ENCODE peak calls at places on chromosomes 3 and 15, in ten cellular contexts. W is kidney epithelial cell, Z is astrocyte of the spinal cord, P is GM12865, H is OCI-LY7, N is GM13976, I is GM10248, V is BE2C, F is body of pancreas, C is dorsolateral prefrontal cortex. A is an unnamed sample.

GRCh38 chr3:195203631-195204030 is 67.3 kb downstream of the XXYLT1 start:
- DNase-seq in W (no peak), Z (no peak), P (no peak), H (no peak), N (no peak), I (no peak), V (no peak), F (no peak), C (no peak), A (peak)

GRCh38 chr15:31471731-31472430 is 145.2 kb downstream of the KLF13 start:
- DNase-seq in W (peak), Z (peak), P (no peak), H (no peak), N (no peak), I (no peak), V (no peak), F (no peak), C (no peak), A (no peak)

GRCh38 chr15:22904736-22905135 is 66.3 kb downstream of the NIPA2 start:
- DNase-seq in W (no peak), Z (peak), P (no peak), H (no peak), N (no peak), I (no peak), V (no peak), F (peak), C (peak), A (no peak)

GRCh38 chr3:38579551-38580449 is 69.7 kb downstream of the SCN5A start:
- DNase-seq in W (no peak), Z (peak), P (peak), H (peak), N (peak), I (peak), V (peak), F (no peak), C (no peak), A (no peak)

GRCh38 chr3:127446756-127447155 is 143.8 kb downstream of the TPRA1 start:
- DNase-seq in W (no peak), Z (no peak), P (no peak), H (no peak), N (no peak), I (no peak), V (no peak), F (peak), C (no peak), A (no peak)

GRCh38 chr3:38706961-38707360 is 57.5 kb upstream of the SCN5A start:
- DNase-seq in W (no peak), Z (no peak), P (no peak), H (no peak), N (no peak), I (no peak), V (no peak), F (no peak), C (no peak), A (no peak)

GRCh38 chr3:139533781-139534443 is 5.6 kb downstream of the RBP1 start:
- DNase-seq in W (no peak), Z (peak), P (peak), H (no peak), N (no peak), I (no peak), V (peak), F (peak), C (peak), A (no peak)

GRCh38 chr15:75362642-75363249 is 5.7 kb downstream of the MAN2C1 start:
- DNase-seq in W (no peak), Z (no peak), P (no peak), H (no peak), N (no peak), I (no peak), V (no peak), F (no peak), C (no peak), A (no peak)

GRCh38 chr3:28050895-28051294 is 190.5 kb upstream of the CMC1 start:
- DNase-seq in W (no peak), Z (no peak), P (peak), H (no peak), N (no peak), I (no peak), V (no peak), F (no peak), C (no peak), A (peak)

GRCh38 chr3:176814252-176814651 is 383.0 kb downstream of the TBL1XR1 start:
- DNase-seq in W (peak), Z (peak), P (peak), H (peak), N (peak), I (peak), V (peak), F (peak), C (no peak), A (peak)

GRCh38 chr3:194064380-194065118 is 71.4 kb upstream of the HES1 start:
- DNase-seq in W (no peak), Z (no peak), P (no peak), H (peak), N (no peak), I (no peak), V (no peak), F (no peak), C (no peak), A (no peak)

GRCh38 chr3:42961633-42962032 is 17.5 kb upstream of the GASK1A start:
- DNase-seq in W (no peak), Z (peak), P (peak), H (peak), N (no peak), I (no peak), V (peak), F (peak), C (no peak), A (peak)

GRCh38 chr3:126126292-126126691 is 42.4 kb upstream of the SLC41A3 start:
- DNase-seq in W (no peak), Z (no peak), P (no peak), H (no peak), N (no peak), I (no peak), V (no peak), F (peak), C (no peak), A (no peak)

GRCh38 chr15:90040618-90041017 is 39.5 kb downstream of the ZNF710 start:
- DNase-seq in W (no peak), Z (no peak), P (no peak), H (no peak), N (no peak), I (no peak), V (no peak), F (no peak), C (no peak), A (no peak)

GRCh38 chr15:32910839-32911238 is 193.0 kb downstream of the GREM1 start:
- DNase-seq in W (no peak), Z (no peak), P (no peak), H (no peak), N (no peak), I (no peak), V (no peak), F (no peak), C (no peak), A (no peak)

GRCh38 chr15:28964098-28964497 is 78.3 kb downstream of the APBA2 start:
- DNase-seq in W (no peak), Z (no peak), P (no peak), H (no peak), N (no peak), I (no peak), V (no peak), F (no peak), C (no peak), A (no peak)

DNA sequence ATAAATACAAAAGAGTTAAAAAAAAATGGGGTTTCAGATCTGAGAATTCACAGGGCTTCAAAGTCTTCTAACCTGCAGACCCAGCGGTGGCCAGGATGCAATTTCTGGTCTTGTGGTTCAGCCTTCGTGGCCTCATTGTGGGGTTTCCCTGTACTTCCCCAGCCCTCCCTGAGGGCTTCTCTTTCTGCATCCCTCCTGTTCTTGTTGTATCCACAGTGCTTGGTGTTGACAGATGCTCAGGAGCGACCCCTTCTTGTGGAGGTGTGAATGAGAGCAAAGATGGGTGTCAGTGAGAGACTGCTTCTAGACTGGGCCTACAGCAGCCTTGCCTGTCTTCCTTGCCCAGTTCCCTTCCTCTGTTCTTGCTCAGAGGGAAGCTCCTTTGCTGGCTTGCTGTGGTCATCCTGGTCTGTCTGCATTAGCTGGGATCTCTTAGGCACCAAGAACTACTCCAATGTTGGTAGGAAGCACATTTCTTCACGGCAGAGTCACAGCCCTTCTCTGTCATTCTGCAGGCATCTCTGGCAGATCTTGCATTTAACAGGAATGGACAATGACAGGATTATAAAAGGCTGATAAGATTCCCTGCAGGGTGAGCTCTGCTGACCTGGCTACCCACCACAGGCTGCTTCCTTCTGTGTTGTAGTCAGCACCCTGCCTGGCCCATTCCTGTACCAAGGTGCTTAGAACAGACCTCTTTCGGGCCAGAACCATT is 317.8 kb upstream of the C2CD4B start:
- DNase-seq in W (no peak), Z (no peak), P (peak), H (peak), N (peak), I (peak), V (peak), F (no peak), C (no peak), A (peak)
- TF ChIP-seq CTCF in W (no peak), Z (peak), P (peak), H (peak), N (peak), I (peak), V (peak), F (no peak), C (no peak), A (no peak)

DNA sequence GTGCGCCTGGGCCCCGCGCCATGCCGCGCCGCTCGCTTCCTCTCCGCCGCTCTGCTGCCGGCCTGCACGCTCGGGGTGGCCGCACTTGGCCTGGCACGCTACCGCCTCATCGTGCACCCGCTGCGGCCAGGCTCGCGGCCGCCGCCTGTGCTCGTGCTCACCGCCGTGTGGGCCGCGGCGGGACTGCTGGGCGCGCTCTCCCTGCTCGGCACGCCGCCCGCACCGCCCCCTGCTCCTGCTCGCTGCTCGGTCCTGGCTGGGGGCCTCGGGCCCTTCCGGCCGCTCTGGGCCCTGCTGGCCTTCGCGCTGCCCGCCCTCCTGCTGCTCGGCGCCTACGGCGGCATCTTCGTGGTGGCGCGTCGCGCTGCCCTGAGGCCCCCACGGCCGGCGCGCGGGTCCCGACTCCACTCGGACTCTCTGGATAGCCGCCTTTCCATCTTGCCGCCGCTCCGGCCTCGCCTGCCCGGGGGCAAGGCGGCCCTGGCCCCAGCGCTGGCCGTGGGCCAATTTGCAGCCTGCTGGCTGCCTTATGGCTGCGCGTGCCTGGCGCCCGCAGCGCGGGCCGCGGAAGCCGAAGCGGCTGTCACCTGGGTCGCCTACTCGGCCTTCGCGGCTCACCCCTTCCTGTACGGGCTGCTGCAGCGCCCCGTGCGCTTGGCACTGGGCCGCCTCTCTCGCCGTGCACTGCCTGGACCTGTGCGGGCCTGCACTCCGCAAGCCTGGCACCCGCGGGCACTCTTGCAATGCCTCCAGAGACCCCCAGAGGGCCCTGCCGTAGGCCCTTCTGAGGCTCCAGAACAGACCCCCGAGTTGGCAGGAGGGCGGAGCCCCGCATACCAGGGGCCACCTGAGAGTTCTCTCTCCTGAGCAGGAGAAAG is 951 bp downstream of the GPR62 start:
- DNase-seq in W (no peak), Z (peak), P (no peak), H (peak), N (peak), I (no peak), V (no peak), F (peak), C (peak), A (peak)
- TF ChIP-seq CTCF in W (peak), Z (peak), P (peak), H (peak), N (no peak), I (peak), V (no peak), F (peak), C (peak), A (peak)

DNA sequence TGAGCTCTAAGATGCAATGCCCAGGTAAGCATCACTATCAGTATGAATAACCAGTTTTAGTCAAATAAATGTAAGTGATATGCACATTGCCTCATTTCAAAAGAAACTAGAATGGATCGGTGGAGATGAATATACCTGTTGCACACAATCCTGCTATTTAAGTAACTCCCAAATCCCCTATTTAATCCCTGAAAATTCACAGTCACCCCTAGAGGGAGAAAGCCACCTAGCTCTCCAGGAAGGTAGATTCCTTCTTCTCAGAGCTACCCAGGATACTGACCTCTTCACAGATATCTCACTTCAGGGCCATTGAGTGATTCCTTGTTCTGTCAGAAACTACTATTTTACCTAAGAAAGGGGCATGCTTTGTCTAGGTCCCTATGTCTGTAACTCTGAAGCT is 11.7 kb downstream of the LSAMP start:
- DNase-seq in W (no peak), Z (no peak), P (no peak), H (no peak), N (no peak), I (no peak), V (no peak), F (no peak), C (no peak), A (no peak)
- TF ChIP-seq CTCF in W (no peak), Z (no peak), P (no peak), H (no peak), N (no peak), I (no peak), V (no peak), F (no peak), C (no peak), A (no peak)

GRCh38 chr3:52232279-52233107 is 6.5 kb downstream of the TWF2 start:
- DNase-seq in W (no peak), Z (no peak), P (no peak), H (no peak), N (no peak), I (no peak), V (no peak), F (no peak), C (peak), A (peak)
- TF ChIP-seq CTCF in W (peak), Z (peak), P (no peak), H (peak), N (no peak), I (no peak), V (peak), F (no peak), C (peak), A (peak)

DNA sequence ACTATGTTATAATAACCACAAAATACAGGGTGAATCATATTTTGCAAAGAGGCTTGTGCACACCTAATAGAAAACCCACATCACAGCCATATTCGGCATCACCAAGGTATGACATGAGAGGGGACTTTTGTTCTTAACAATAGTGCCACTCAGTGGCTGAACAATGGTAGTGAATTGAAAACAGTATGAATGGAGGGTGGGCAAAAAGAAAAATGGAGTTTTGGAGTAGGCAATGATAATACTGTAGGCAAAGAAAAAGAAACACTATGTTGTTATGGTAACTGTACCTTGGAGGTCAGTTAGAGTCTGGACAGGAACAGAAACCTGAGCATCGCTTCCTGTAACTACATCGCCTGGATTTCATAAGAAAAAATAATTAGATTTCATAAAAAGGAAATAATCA is 348.6 kb downstream of the PLCL2 start:
- DNase-seq in W (peak), Z (peak), P (peak), H (peak), N (peak), I (peak), V (peak), F (peak), C (no peak), A (peak)
- TF ChIP-seq CTCF in W (peak), Z (peak), P (peak), H (peak), N (peak), I (peak), V (peak), F (peak), C (peak), A (peak)

GRCh38 chr15:84598250-84598649 is 2.6 kb upstream of the ZSCAN2 start:
- DNase-seq in W (no peak), Z (no peak), P (peak), H (peak), N (peak), I (peak), V (no peak), F (no peak), C (no peak), A (peak)
- TF ChIP-seq CTCF in W (no peak), Z (no peak), P (no peak), H (peak), N (peak), I (no peak), V (no peak), F (no peak), C (no peak), A (no peak)

DNA sequence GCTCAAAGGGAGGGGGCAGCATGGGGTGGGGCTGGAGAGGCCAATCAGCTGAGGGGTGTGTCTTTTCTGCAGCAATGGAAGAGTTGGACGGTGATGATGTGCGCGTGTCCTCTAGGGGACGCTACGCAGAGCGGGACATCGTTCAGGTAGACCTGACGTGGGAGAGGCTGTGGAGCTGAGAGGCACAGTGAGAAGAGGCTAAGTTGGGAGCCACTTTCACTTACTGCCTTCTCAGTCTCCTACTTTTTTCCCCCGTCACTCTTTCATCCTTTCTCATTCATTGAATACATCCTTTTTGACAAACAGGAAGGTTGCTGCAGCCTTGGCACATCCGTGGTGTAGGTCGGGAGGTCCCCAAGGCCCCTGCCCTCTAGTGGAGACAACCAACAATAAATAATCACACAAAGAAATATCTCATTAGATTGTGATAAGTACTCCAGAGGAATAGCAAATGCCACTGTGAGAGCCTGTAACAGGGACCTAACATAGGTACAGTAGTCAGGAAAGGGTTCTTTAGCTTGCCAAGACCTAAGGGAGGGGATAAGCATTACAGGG is 4.4 kb upstream of the BRPF1 start:
- DNase-seq in W (no peak), Z (no peak), P (peak), H (peak), N (peak), I (peak), V (peak), F (no peak), C (no peak), A (peak)
- TF ChIP-seq CTCF in W (no peak), Z (peak), P (peak), H (peak), N (peak), I (peak), V (peak), F (peak), C (no peak), A (peak)